ENCODE peak calls at places on chromosomes 2 and 18, in nine cellular contexts. One of them, this sample, is unnamed.
A peak's percentile ranks its signal among the peaks of the same experiment; 100 is the strongest.

GRCh38 chr2:209584915-209585314 is 161.1 kb downstream of the MAP2 start:
- DNase-seq in IMR-90: no peak
- DNase-seq in SK-N-SH: no peak
- DNase-seq in neural progenitor cell: no peak
- DNase-seq in colonic mucosa: no peak
- DNase-seq in endothelial cell of umbilical vein: no peak
- DNase-seq in HepG2: no peak
- DNase-seq in fibroblast of lung: no peak
- DNase-seq in GM23248: no peak
- DNase-seq in this sample: no peak

GRCh38 chr18:54532222-54532621 is 58.8 kb upstream of the DYNAP start:
- DNase-seq in IMR-90: no peak
- DNase-seq in SK-N-SH: no peak
- DNase-seq in neural progenitor cell: no peak
- DNase-seq in colonic mucosa: no peak
- DNase-seq in endothelial cell of umbilical vein: no peak
- DNase-seq in HepG2: no peak
- DNase-seq in fibroblast of lung: no peak
- DNase-seq in GM23248: no peak
- DNase-seq in this sample: no peak

GRCh38 chr2:65574911-65575444 is 142.6 kb upstream of the SPRED2 start:
- DNase-seq in IMR-90: no peak
- DNase-seq in SK-N-SH: no peak
- DNase-seq in neural progenitor cell: no peak
- DNase-seq in colonic mucosa: no peak
- DNase-seq in endothelial cell of umbilical vein: peak; percentile 61
- DNase-seq in HepG2: no peak
- DNase-seq in fibroblast of lung: no peak
- DNase-seq in GM23248: no peak
- DNase-seq in this sample: no peak

GRCh38 chr2:164620873-164621760 is at the start of gene GRB14:
- DNase-seq in IMR-90: no peak
- DNase-seq in SK-N-SH: peak; percentile 90
- DNase-seq in neural progenitor cell: peak; percentile 72
- DNase-seq in colonic mucosa: peak; percentile 37
- DNase-seq in endothelial cell of umbilical vein: peak; percentile 34
- DNase-seq in HepG2: peak; percentile 32
- DNase-seq in fibroblast of lung: no peak
- DNase-seq in GM23248: peak; percentile 53
- DNase-seq in this sample: peak; percentile 84

GRCh38 chr2:218852911-218853667 is 6.5 kb upstream of the WNT6 start:
- DNase-seq in IMR-90: peak; percentile 52
- DNase-seq in SK-N-SH: peak; percentile 74
- DNase-seq in neural progenitor cell: peak; percentile 85
- DNase-seq in colonic mucosa: peak; percentile 56
- DNase-seq in endothelial cell of umbilical vein: peak; percentile 55
- DNase-seq in HepG2: peak; percentile 61
- DNase-seq in fibroblast of lung: peak; percentile 62
- DNase-seq in GM23248: peak; percentile 69
- DNase-seq in this sample: peak; percentile 43

GRCh38 chr18:73979742-73980141 is 167.9 kb downstream of the FBXO15 start:
- DNase-seq in IMR-90: peak; percentile 84
- DNase-seq in SK-N-SH: no peak
- DNase-seq in neural progenitor cell: no peak
- DNase-seq in colonic mucosa: no peak
- DNase-seq in endothelial cell of umbilical vein: no peak
- DNase-seq in HepG2: no peak
- DNase-seq in fibroblast of lung: peak; percentile 4
- DNase-seq in GM23248: peak; percentile 72
- DNase-seq in this sample: peak; percentile 18

GRCh38 chr2:126953483-126953882 is 54.8 kb downstream of the TEX51 start:
- DNase-seq in IMR-90: no peak
- DNase-seq in SK-N-SH: no peak
- DNase-seq in neural progenitor cell: no peak
- DNase-seq in colonic mucosa: no peak
- DNase-seq in endothelial cell of umbilical vein: no peak
- DNase-seq in HepG2: no peak
- DNase-seq in fibroblast of lung: no peak
- DNase-seq in GM23248: no peak
- DNase-seq in this sample: no peak

GRCh38 chr18:11981633-11982366 is 493 bp downstream of the IMPA2 start:
- DNase-seq in IMR-90: peak; percentile 19
- DNase-seq in SK-N-SH: no peak
- DNase-seq in neural progenitor cell: peak; percentile 87
- DNase-seq in colonic mucosa: peak; percentile 67
- DNase-seq in endothelial cell of umbilical vein: peak; percentile 19
- DNase-seq in HepG2: peak; percentile 92
- DNase-seq in fibroblast of lung: peak; percentile 30
- DNase-seq in GM23248: peak; percentile 52
- DNase-seq in this sample: peak; percentile 20

GRCh38 chr2:153519260-153519875 is 40.8 kb upstream of the RPRM start:
- DNase-seq in IMR-90: peak; percentile 39
- DNase-seq in SK-N-SH: peak; percentile 30
- DNase-seq in neural progenitor cell: peak; percentile 69
- DNase-seq in colonic mucosa: peak; percentile 58
- DNase-seq in endothelial cell of umbilical vein: peak; percentile 48
- DNase-seq in HepG2: peak; percentile 50
- DNase-seq in fibroblast of lung: peak; percentile 54
- DNase-seq in GM23248: peak; percentile 63
- DNase-seq in this sample: peak; percentile 36

GRCh38 chr2:232328038-232328435 is 50.5 kb upstream of the ALPP start:
- DNase-seq in IMR-90: no peak
- DNase-seq in SK-N-SH: no peak
- DNase-seq in neural progenitor cell: no peak
- DNase-seq in colonic mucosa: no peak
- DNase-seq in endothelial cell of umbilical vein: no peak
- DNase-seq in HepG2: no peak
- DNase-seq in fibroblast of lung: no peak
- DNase-seq in GM23248: no peak
- DNase-seq in this sample: peak; percentile 25

GRCh38 chr18:3060667-3061580 is 48.0 kb upstream of the LPIN2 start:
- DNase-seq in IMR-90: no peak
- DNase-seq in SK-N-SH: no peak
- DNase-seq in neural progenitor cell: no peak
- DNase-seq in colonic mucosa: no peak
- DNase-seq in endothelial cell of umbilical vein: peak; percentile 60
- DNase-seq in HepG2: peak; percentile 95
- DNase-seq in fibroblast of lung: no peak
- DNase-seq in GM23248: no peak
- DNase-seq in this sample: no peak

GRCh38 chr2:106094101-106094860 is 99.8 kb downstream of the UXS1 start:
- DNase-seq in IMR-90: no peak
- DNase-seq in SK-N-SH: no peak
- DNase-seq in neural progenitor cell: no peak
- DNase-seq in colonic mucosa: no peak
- DNase-seq in endothelial cell of umbilical vein: no peak
- DNase-seq in HepG2: no peak
- DNase-seq in fibroblast of lung: no peak
- DNase-seq in GM23248: no peak
- DNase-seq in this sample: no peak

GRCh38 chr2:236876642-236877041 is 209.0 kb upstream of the COPS8 start:
- DNase-seq in IMR-90: no peak
- DNase-seq in SK-N-SH: no peak
- DNase-seq in neural progenitor cell: no peak
- DNase-seq in colonic mucosa: no peak
- DNase-seq in endothelial cell of umbilical vein: no peak
- DNase-seq in HepG2: no peak
- DNase-seq in fibroblast of lung: no peak
- DNase-seq in GM23248: no peak
- DNase-seq in this sample: no peak

GRCh38 chr2:180449171-180449570 is 442.1 kb upstream of the CWC22 start:
- DNase-seq in IMR-90: no peak
- DNase-seq in SK-N-SH: no peak
- DNase-seq in neural progenitor cell: no peak
- DNase-seq in colonic mucosa: no peak
- DNase-seq in endothelial cell of umbilical vein: no peak
- DNase-seq in HepG2: no peak
- DNase-seq in fibroblast of lung: peak; percentile 23
- DNase-seq in GM23248: peak; percentile 35
- DNase-seq in this sample: no peak

GRCh38 chr2:10559825-10560224 is 111.7 kb upstream of the ODC1 start:
- DNase-seq in IMR-90: peak; percentile 20
- DNase-seq in SK-N-SH: no peak
- DNase-seq in neural progenitor cell: no peak
- DNase-seq in colonic mucosa: no peak
- DNase-seq in endothelial cell of umbilical vein: no peak
- DNase-seq in HepG2: no peak
- DNase-seq in fibroblast of lung: no peak
- DNase-seq in GM23248: peak; percentile 30
- DNase-seq in this sample: no peak

GRCh38 chr2:27721884-27722485 is 49.5 kb upstream of the MRPL33 start:
- DNase-seq in IMR-90: no peak
- DNase-seq in SK-N-SH: no peak
- DNase-seq in neural progenitor cell: no peak
- DNase-seq in colonic mucosa: no peak
- DNase-seq in endothelial cell of umbilical vein: no peak
- DNase-seq in HepG2: no peak
- DNase-seq in fibroblast of lung: no peak
- DNase-seq in GM23248: no peak
- DNase-seq in this sample: no peak

GRCh38 chr2:206084468-206084869 is 1.5 kb downstream of the INO80D start:
- DNase-seq in IMR-90: peak; percentile 82
- DNase-seq in SK-N-SH: peak; percentile 75
- DNase-seq in neural progenitor cell: peak; percentile 87
- DNase-seq in colonic mucosa: peak; percentile 78
- DNase-seq in endothelial cell of umbilical vein: peak; percentile 61
- DNase-seq in HepG2: peak; percentile 85
- DNase-seq in fibroblast of lung: peak; percentile 82
- DNase-seq in GM23248: peak; percentile 83
- DNase-seq in this sample: peak; percentile 82

DNA sequence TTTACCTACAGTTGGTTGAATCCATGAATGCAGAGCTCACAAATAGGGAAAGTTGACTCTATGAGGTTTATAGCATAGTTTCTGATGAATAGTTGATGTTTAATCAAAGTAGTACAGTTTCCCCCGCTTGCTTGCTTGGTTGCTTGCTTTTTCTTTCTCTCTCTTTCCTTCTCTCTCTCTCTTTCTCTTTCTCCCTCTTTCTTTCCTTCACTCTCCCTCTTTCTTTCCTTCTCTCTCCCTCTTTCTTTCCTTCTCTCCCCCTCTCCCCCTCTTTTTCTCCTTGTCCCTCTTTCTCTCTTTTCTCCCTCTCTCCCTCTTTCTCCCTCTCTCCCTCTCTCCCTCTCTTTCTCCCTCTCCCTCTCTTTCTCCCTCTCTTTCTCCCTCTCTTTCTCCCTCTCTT is 999.9 kb upstream of the CELF4 start:
- DNase-seq in IMR-90: no peak
- DNase-seq in SK-N-SH: no peak
- DNase-seq in neural progenitor cell: no peak
- DNase-seq in colonic mucosa: no peak
- DNase-seq in endothelial cell of umbilical vein: no peak
- DNase-seq in HepG2: no peak
- DNase-seq in fibroblast of lung: no peak
- DNase-seq in GM23248: no peak
- DNase-seq in this sample: no peak
- H3K9me3 ChIP-seq in IMR-90: peaks cover 3% of the 10 kb centered on the region
- H3K9me3 ChIP-seq in SK-N-SH: peaks cover 5% of the 10 kb centered on the region
- H3K9me3 ChIP-seq in neural progenitor cell: no peaks in the 10 kb centered on the region
- H3K9me3 ChIP-seq in colonic mucosa: no peaks in the 10 kb centered on the region
- H3K9me3 ChIP-seq in endothelial cell of umbilical vein: peaks cover 3% of the 10 kb centered on the region
- H3K9me3 ChIP-seq in HepG2: no peaks in the 10 kb centered on the region
- H3K9me3 ChIP-seq in fibroblast of lung: no peaks in the 10 kb centered on the region
- H3K9me3 ChIP-seq in GM23248: no peaks in the 10 kb centered on the region
- H3K9me3 ChIP-seq in this sample: no peaks in the 10 kb centered on the region

GRCh38 chr2:64090264-64090663 is 54.0 kb downstream of the PELI1 start:
- DNase-seq in IMR-90: no peak
- DNase-seq in SK-N-SH: no peak
- DNase-seq in neural progenitor cell: no peak
- DNase-seq in colonic mucosa: no peak
- DNase-seq in endothelial cell of umbilical vein: no peak
- DNase-seq in HepG2: no peak
- DNase-seq in fibroblast of lung: no peak
- DNase-seq in GM23248: no peak
- DNase-seq in this sample: no peak
- H3K27ac ChIP-seq in IMR-90: no peak overlapping the region
- H3K27ac ChIP-seq in SK-N-SH: no peak overlapping the region
- H3K27ac ChIP-seq in neural progenitor cell: no peak overlapping the region
- H3K27ac ChIP-seq in colonic mucosa: no peak overlapping the region
- H3K27ac ChIP-seq in endothelial cell of umbilical vein: no peak overlapping the region
- H3K27ac ChIP-seq in HepG2: no peak overlapping the region
- H3K27ac ChIP-seq in fibroblast of lung: no peak overlapping the region
- H3K27ac ChIP-seq in GM23248: no peak overlapping the region
- H3K27ac ChIP-seq in this sample: no peak overlapping the region

GRCh38 chr18:48135436-48135966 is 205.0 kb upstream of the SMAD2 start:
- DNase-seq in IMR-90: no peak
- DNase-seq in SK-N-SH: no peak
- DNase-seq in neural progenitor cell: no peak
- DNase-seq in colonic mucosa: peak; percentile 46
- DNase-seq in endothelial cell of umbilical vein: no peak
- DNase-seq in HepG2: no peak
- DNase-seq in fibroblast of lung: no peak
- DNase-seq in GM23248: no peak
- DNase-seq in this sample: no peak
- H3K9ac ChIP-seq in IMR-90: no peak overlapping the region
- H3K9ac ChIP-seq in SK-N-SH: no peak overlapping the region
- H3K9ac ChIP-seq in neural progenitor cell: no peak overlapping the region
- H3K9ac ChIP-seq in colonic mucosa: peak overlapping the region; percentile 84
- H3K9ac ChIP-seq in endothelial cell of umbilical vein: no peak overlapping the region
- H3K9ac ChIP-seq in HepG2: no peak overlapping the region
- H3K9ac ChIP-seq in fibroblast of lung: no peak overlapping the region
- H3K9ac ChIP-seq in GM23248: no peak overlapping the region
- H3K9ac ChIP-seq in this sample: no peak overlapping the region

DNA sequence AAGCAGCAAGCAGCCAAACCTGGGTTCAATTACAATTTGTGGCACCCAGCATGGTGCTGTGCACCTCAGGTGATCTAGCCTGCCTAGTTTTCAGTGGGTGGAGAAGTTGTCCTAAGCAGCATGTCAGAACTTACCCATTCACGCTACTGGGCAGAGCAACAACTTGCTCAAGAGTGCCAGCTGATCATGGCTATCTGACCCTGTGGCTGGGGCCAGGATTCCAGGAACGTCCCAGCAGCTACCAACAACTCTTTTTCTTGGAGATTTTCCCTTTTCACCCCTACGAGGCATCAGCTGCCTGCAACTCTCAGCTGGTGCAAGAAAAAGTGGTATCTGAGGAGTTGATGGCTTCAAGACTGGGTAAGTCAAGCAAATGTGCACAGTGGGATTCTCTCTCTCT is 83.5 kb downstream of the SH3YL1 start:
- DNase-seq in IMR-90: no peak
- DNase-seq in SK-N-SH: no peak
- DNase-seq in neural progenitor cell: no peak
- DNase-seq in colonic mucosa: no peak
- DNase-seq in endothelial cell of umbilical vein: no peak
- DNase-seq in HepG2: no peak
- DNase-seq in fibroblast of lung: no peak
- DNase-seq in GM23248: no peak
- DNase-seq in this sample: no peak
- H3K9me3 ChIP-seq in IMR-90: peaks cover 8% of the 10 kb centered on the region
- H3K9me3 ChIP-seq in SK-N-SH: peaks cover 24% of the 10 kb centered on the region
- H3K9me3 ChIP-seq in neural progenitor cell: peaks cover 23% of the 10 kb centered on the region
- H3K9me3 ChIP-seq in colonic mucosa: no peaks in the 10 kb centered on the region
- H3K9me3 ChIP-seq in endothelial cell of umbilical vein: peaks cover 3% of the 10 kb centered on the region
- H3K9me3 ChIP-seq in HepG2: peaks cover 32% of the 10 kb centered on the region
- H3K9me3 ChIP-seq in fibroblast of lung: no peaks in the 10 kb centered on the region
- H3K9me3 ChIP-seq in GM23248: no peaks in the 10 kb centered on the region
- H3K9me3 ChIP-seq in this sample: no peaks in the 10 kb centered on the region

GRCh38 chr2:102797486-102797885 is 35.7 kb downstream of the TMEM182 start:
- DNase-seq in IMR-90: no peak
- DNase-seq in SK-N-SH: no peak
- DNase-seq in neural progenitor cell: no peak
- DNase-seq in colonic mucosa: no peak
- DNase-seq in endothelial cell of umbilical vein: no peak
- DNase-seq in HepG2: peak; percentile 75
- DNase-seq in fibroblast of lung: no peak
- DNase-seq in GM23248: no peak
- DNase-seq in this sample: no peak
- H3K27ac ChIP-seq in IMR-90: no peak overlapping the region
- H3K27ac ChIP-seq in SK-N-SH: no peak overlapping the region
- H3K27ac ChIP-seq in neural progenitor cell: no peak overlapping the region
- H3K27ac ChIP-seq in colonic mucosa: no peak overlapping the region
- H3K27ac ChIP-seq in endothelial cell of umbilical vein: no peak overlapping the region
- H3K27ac ChIP-seq in HepG2: no peak overlapping the region
- H3K27ac ChIP-seq in fibroblast of lung: no peak overlapping the region
- H3K27ac ChIP-seq in GM23248: no peak overlapping the region
- H3K27ac ChIP-seq in this sample: no peak overlapping the region

This sample was measured in mammary epithelial cell.